ENCODE peak calls at places on chromosomes 13 and 19, in five cellular contexts. V is K562, H is H1, K is GM12878, R is HepG2. D is an unnamed sample.

GRCh38 chr19:46998445-46999142 is 21.0 kb upstream of the NPAS1 start:
- DNase-seq in V (no peak), H (no peak), K (no peak), R (no peak), D (no peak)

GRCh38 chr13:114076329-114076761 is 56.1 kb downstream of the RASA3 start:
- DNase-seq in V (no peak), H (no peak), K (no peak), R (no peak), D (no peak)

GRCh38 chr13:30880756-30881155 is 25.3 kb upstream of the MEDAG start:
- DNase-seq in V (no peak), H (no peak), K (no peak), R (peak), D (no peak)

GRCh38 chr19:35439921-35440320 is 8.1 kb upstream of the FFAR2 start:
- DNase-seq in V (no peak), H (no peak), K (no peak), R (no peak), D (no peak)

GRCh38 chr13:42361701-42362100 is 89.7 kb downstream of the AKAP11 start:
- DNase-seq in V (no peak), H (no peak), K (no peak), R (no peak), D (no peak)

GRCh38 chr19:18131841-18132596 is 20.9 kb upstream of the PIK3R2 start:
- DNase-seq in V (peak), H (no peak), K (no peak), R (no peak), D (no peak)

GRCh38 chr19:33900817-33901216 is 104.1 kb downstream of the KCTD15 start:
- DNase-seq in V (no peak), H (no peak), K (no peak), R (no peak), D (no peak)

GRCh38 chr19:10839071-10840050 is 3.3 kb upstream of the TMED1 start:
- DNase-seq in V (no peak), H (no peak), K (no peak), R (no peak), D (no peak)

GRCh38 chr13:59247166-59247565 is 916.6 kb downstream of the DIAPH3 start:
- DNase-seq in V (no peak), H (no peak), K (no peak), R (no peak), D (no peak)

GRCh38 chr13:109687559-109688448 is 98.6 kb downstream of the IRS2 start:
- DNase-seq in V (no peak), H (no peak), K (no peak), R (no peak), D (no peak)

GRCh38 chr19:737591-738093 is 13.3 kb upstream of the MISP start:
- DNase-seq in V (peak), H (peak), K (no peak), R (peak), D (no peak)

GRCh38 chr13:20689291-20689690 is 14.2 kb upstream of the IL17D start:
- DNase-seq in V (no peak), H (no peak), K (no peak), R (no peak), D (no peak)

GRCh38 chr13:42354246-42355117 is 82.5 kb downstream of the AKAP11 start:
- DNase-seq in V (no peak), H (no peak), K (peak), R (no peak), D (no peak)

GRCh38 chr13:40809471-40809870 is 20.1 kb downstream of the SLC25A15 start:
- DNase-seq in V (no peak), H (no peak), K (no peak), R (no peak), D (no peak)

GRCh38 chr13:94329277-94329676 is 150.2 kb downstream of the DCT start:
- DNase-seq in V (no peak), H (no peak), K (no peak), R (no peak), D (no peak)

GRCh38 chr19:14432817-14433453 is at the start of gene PKN1:
- DNase-seq in V (peak), H (no peak), K (no peak), R (no peak), D (no peak)

GRCh38 chr13:99693351-99693750 is 192.1 kb downstream of the TM9SF2 start:
- DNase-seq in V (peak), H (no peak), K (no peak), R (no peak), D (no peak)

GRCh38 chr19:18282788-18283141 is 1.3 kb upstream of the JUND start:
- DNase-seq in V (peak), H (no peak), K (no peak), R (peak), D (no peak)

GRCh38 chr19:48683349-48683748 is 10.5 kb upstream of the NTN5 start:
- DNase-seq in V (no peak), H (no peak), K (no peak), R (no peak), D (no peak)

GRCh38 chr19:49590971-49591730 is at the start of gene PRR12:
- DNase-seq in V (peak), H (no peak), K (no peak), R (peak), D (no peak)

GRCh38 chr13:78742659-78743058 is 83.7 kb upstream of the OBI1 start:
- DNase-seq in V (no peak), H (no peak), K (no peak), R (no peak), D (no peak)

GRCh38 chr19:47479701-47480503 is 4.1 kb downstream of the KPTN start:
- DNase-seq in V (peak), H (peak), K (no peak), R (no peak), D (no peak)

DNA sequence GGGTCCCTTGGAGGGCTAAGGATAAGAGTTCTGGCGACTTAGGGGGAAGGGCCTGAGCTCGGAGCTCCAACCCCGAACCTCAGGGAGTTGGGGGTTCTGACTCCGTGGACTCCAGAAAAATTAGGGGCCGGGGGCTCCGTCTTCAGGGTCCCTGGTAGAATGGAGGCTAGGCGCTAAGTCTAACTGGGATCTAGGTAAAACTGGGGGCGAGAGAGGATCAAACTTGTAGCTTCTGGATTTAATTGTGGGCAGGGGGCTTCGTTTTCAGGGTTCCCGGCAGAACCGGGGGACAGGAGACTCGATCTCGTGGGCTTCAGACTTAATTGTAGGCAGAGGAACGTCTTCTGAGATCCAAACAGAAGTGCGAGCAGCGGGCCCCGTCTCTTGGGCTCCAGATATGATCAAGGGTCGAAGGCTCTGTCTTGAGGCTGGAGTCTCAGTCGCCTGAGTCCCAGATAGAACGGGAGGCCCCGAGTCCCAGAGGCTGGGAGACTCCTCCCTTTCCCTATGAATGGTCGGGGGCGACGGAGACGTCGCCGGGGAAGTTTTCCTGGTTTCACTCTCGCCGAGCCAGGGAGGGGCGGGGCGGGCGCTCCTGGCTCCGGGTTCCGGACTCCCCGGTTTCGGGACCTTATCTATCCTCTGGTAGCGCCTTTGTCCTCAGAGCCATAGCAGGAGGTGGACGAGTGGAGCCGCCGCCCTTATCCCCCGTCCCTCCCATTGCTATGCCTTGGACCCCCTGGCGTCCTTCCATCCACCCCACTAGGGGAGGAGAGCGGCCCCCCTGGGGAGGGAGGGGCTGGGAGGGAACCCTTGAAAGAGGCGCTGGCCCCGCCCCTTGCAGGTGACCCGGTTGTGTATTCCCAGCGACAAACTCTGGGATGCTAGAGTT is 1.3 kb downstream of the NECTIN2 start:
- DNase-seq in V (peak), H (no peak), K (no peak), R (peak), D (peak)
- TF ChIP-seq ATF3 in V (no peak), H (no peak), K (no peak), R (no peak), D (no peak)

GRCh38 chr13:72255908-72256307 is 388.9 kb upstream of the DACH1 start:
- DNase-seq in V (no peak), H (peak), K (no peak), R (peak), D (peak)
- H3K4me3 ChIP-seq in V (no peak), H (no peak), K (no peak), R (no peak), D (no peak)

GRCh38 chr13:106515635-106516254 is 19.7 kb downstream of the EFNB2 start:
- DNase-seq in V (no peak), H (no peak), K (no peak), R (no peak), D (no peak)

GRCh38 chr13:106514928-106515634 is 20.4 kb downstream of the EFNB2 start:
- DNase-seq in V (no peak), H (no peak), K (no peak), R (no peak), D (no peak)

GRCh38 chr13:106520205-106521004 is 15.1 kb downstream of the EFNB2 start:
- DNase-seq in V (no peak), H (no peak), K (no peak), R (no peak), D (no peak)

GRCh38 chr13:106518535-106518934 is 16.9 kb downstream of the EFNB2 start:
- DNase-seq in V (no peak), H (no peak), K (no peak), R (no peak), D (no peak)

GRCh38 chr13:106517151-106517847 is 18.2 kb downstream of the EFNB2 start:
- DNase-seq in V (no peak), H (no peak), K (no peak), R (no peak), D (no peak)
- TF ChIP-seq ATF3 in V (no peak), H (no peak), K (no peak), R (no peak), D (no peak)

GRCh38 chr19:7887408-7888144 is 734 bp upstream of the LRRC8E start:
- DNase-seq in V (no peak), H (no peak), K (no peak), R (no peak), D (no peak)
- H3K4me3 ChIP-seq in V (peak), H (no peak), K (no peak), R (peak), D (peak)

GRCh38 chr13:29254971-29255370 is 340.5 kb downstream of the SLC7A1 start:
- DNase-seq in V (no peak), H (no peak), K (no peak), R (no peak), D (no peak)
- TF ChIP-seq ATF3 in V (no peak), H (no peak), K (no peak), R (no peak), D (no peak)

DNA sequence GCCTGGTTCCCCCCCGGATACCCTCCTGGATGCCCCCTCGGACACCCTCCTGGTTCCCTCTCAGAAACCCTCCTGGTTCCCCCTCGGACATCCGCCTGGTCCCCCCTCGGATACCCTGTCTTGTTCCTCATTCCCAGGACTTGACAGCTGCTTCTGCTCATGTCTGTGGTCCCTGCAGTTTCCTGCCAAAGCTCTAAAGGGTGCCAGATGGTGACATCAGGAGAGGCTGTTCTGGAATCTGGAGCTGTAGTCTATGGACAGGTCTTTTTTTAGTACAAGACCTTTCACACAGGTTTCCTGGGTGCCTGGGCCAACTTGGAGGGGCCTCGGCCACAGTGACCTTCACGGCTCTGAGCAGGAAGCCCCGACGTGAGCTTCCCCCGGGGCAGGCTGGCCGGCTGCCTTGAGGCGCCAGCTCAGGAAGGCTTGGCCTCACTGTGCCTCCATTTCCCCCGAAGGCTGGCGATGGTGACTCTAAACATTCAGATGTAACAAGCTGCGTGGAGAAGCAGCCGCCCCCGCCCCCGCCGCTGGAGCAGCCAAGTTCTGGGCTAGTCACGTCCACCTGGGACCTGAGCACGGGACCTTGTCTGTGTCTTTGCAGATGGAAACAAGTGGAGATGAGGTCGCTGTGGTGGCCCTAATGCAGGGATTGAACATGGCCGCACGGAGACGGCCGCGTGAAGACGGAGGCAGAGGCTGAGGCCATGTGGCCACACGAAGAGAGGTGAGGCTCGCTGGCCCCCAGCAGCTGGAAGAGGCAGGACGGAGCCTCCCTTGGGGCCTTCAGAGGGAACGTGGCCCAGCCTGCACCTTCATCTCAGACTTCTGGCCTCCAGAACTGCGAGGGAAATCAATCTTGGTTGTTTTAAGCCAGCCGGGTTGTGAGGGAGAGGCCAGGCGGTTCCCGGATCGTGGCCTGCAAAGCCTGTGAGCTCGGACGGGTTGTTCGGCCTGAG is 12.7 kb downstream of the SGTA start:
- DNase-seq in V (no peak), H (no peak), K (no peak), R (no peak), D (no peak)
- H3K4me3 ChIP-seq in V (no peak), H (no peak), K (no peak), R (no peak), D (no peak)

GRCh38 chr19:2290441-2291184 is 8.6 kb upstream of the PEAK3 start:
- DNase-seq in V (no peak), H (no peak), K (no peak), R (no peak), D (no peak)
- TF ChIP-seq ATF3 in V (no peak), H (no peak), K (no peak), R (no peak), D (no peak)

D was measured in HCT116.